ENCODE peak calls at places on chromosome 16, in nine cellular contexts. K is CD4-positive, alpha-beta memory T cell; X is right lobe of liver; L is A673; A is heart right ventricle; E is sigmoid colon; T is ascending aorta; S is fibroblast of lung; M is tibial nerve. W is an unnamed sample.

GRCh38 chr16:610513-611381 is 20.0 kb upstream of the WFIKKN1 start:
- DNase-seq in K (peak; percentile 51), X (peak; percentile 62), L (no peak), A (no peak), E (peak; percentile 72), T (no peak), S (peak; percentile 18), M (peak; percentile 36), W (no peak)

GRCh38 chr16:27363797-27364196 is 38.2 kb upstream of the IL21R start:
- DNase-seq in K (no peak), X (peak; percentile 90), L (peak; percentile 23), A (no peak), E (peak; percentile 76), T (no peak), S (no peak), M (no peak), W (no peak)

GRCh38 chr16:22969567-22969966 is 155.6 kb downstream of the HS3ST2 start:
- DNase-seq in K (no peak), X (no peak), L (no peak), A (no peak), E (no peak), T (no peak), S (no peak), M (no peak), W (no peak)

GRCh38 chr16:53372942-53373871 is 61.1 kb upstream of the RBL2 start:
- DNase-seq in K (peak; percentile 82), X (peak; percentile 54), L (no peak), A (peak; percentile 7), E (no peak), T (no peak), S (no peak), M (no peak), W (no peak)

GRCh38 chr16:80114699-80115098 is 426.1 kb upstream of the DYNLRB2 start:
- DNase-seq in K (no peak), X (no peak), L (no peak), A (no peak), E (no peak), T (no peak), S (peak; percentile 47), M (no peak), W (no peak)

GRCh38 chr16:58379736-58380135 is 12.5 kb upstream of the GINS3 start:
- DNase-seq in K (no peak), X (no peak), L (no peak), A (no peak), E (no peak), T (no peak), S (no peak), M (no peak), W (no peak)

GRCh38 chr16:54342966-54343365 is 56.4 kb upstream of the IRX3 start:
- DNase-seq in K (no peak), X (no peak), L (no peak), A (no peak), E (peak; percentile 22), T (no peak), S (peak; percentile 44), M (no peak), W (no peak)

GRCh38 chr16:6684076-6684673 is 648.5 kb upstream of the RBFOX1 start:
- DNase-seq in K (no peak), X (no peak), L (peak; percentile 30), A (no peak), E (no peak), T (no peak), S (no peak), M (no peak), W (peak; percentile 5)

GRCh38 chr16:84299734-84300440 is 5.2 kb downstream of the WFDC1 start:
- DNase-seq in K (no peak), X (no peak), L (no peak), A (no peak), E (peak; percentile 77), T (no peak), S (no peak), M (no peak), W (no peak)

GRCh38 chr16:16101585-16101984 is 121.7 kb downstream of the ABCC6 start:
- DNase-seq in K (no peak), X (no peak), L (no peak), A (no peak), E (no peak), T (no peak), S (no peak), M (no peak), W (no peak)

GRCh38 chr16:82641336-82641984 is 14.7 kb downstream of the CDH13 start:
- DNase-seq in K (peak; percentile 45), X (no peak), L (peak; percentile 38), A (no peak), E (no peak), T (no peak), S (peak; percentile 49), M (no peak), W (no peak)

GRCh38 chr16:4408323-4408690 is 8.1 kb downstream of the CORO7 start:
- DNase-seq in K (no peak), X (no peak), L (no peak), A (no peak), E (no peak), T (no peak), S (no peak), M (no peak), W (no peak)

GRCh38 chr16:81544261-81544660 is 99.7 kb downstream of the CMIP start:
- DNase-seq in K (no peak), X (peak; percentile 51), L (no peak), A (peak; percentile 33), E (no peak), T (no peak), S (no peak), M (peak; percentile 18), W (no peak)

GRCh38 chr16:35631261-35631945 is 2172.0 kb downstream of the TP53TG3F start:
- DNase-seq in K (no peak), X (no peak), L (no peak), A (peak; percentile 6), E (no peak), T (no peak), S (no peak), M (no peak), W (no peak)

GRCh38 chr16:85386467-85387170 is 226.5 kb upstream of the GSE1 start:
- DNase-seq in K (no peak), X (no peak), L (no peak), A (no peak), E (peak; percentile 50), T (peak; percentile 6), S (no peak), M (no peak), W (no peak)

GRCh38 chr16:56604966-56605365 is 3.4 kb upstream of the MT2A start:
- DNase-seq in K (no peak), X (no peak), L (no peak), A (no peak), E (no peak), T (no peak), S (no peak), M (no peak), W (no peak)
- H3K27ac ChIP-seq in K (no peak overlapping the region), X (no peak overlapping the region), L (no peak overlapping the region), A (no peak overlapping the region), E (no peak overlapping the region), T (no peak overlapping the region), S (peak overlapping the region; percentile 99), M (peak overlapping the region; percentile 97), W (no peak overlapping the region)

GRCh38 chr16:17237350-17237944 is 233.3 kb downstream of the XYLT1 start:
- DNase-seq in K (no peak), X (no peak), L (no peak), A (no peak), E (no peak), T (no peak), S (no peak), M (no peak), W (no peak)

GRCh38 chr16:17244865-17245264 is 225.9 kb downstream of the XYLT1 start:
- DNase-seq in K (no peak), X (no peak), L (no peak), A (no peak), E (no peak), T (no peak), S (no peak), M (no peak), W (no peak)

GRCh38 chr16:17238285-17239028 is 232.3 kb downstream of the XYLT1 start:
- DNase-seq in K (no peak), X (no peak), L (no peak), A (no peak), E (no peak), T (no peak), S (no peak), M (no peak), W (no peak)

GRCh38 chr16:17245727-17246576 is 224.8 kb downstream of the XYLT1 start:
- DNase-seq in K (no peak), X (no peak), L (no peak), A (no peak), E (no peak), T (no peak), S (no peak), M (no peak), W (no peak)

DNA sequence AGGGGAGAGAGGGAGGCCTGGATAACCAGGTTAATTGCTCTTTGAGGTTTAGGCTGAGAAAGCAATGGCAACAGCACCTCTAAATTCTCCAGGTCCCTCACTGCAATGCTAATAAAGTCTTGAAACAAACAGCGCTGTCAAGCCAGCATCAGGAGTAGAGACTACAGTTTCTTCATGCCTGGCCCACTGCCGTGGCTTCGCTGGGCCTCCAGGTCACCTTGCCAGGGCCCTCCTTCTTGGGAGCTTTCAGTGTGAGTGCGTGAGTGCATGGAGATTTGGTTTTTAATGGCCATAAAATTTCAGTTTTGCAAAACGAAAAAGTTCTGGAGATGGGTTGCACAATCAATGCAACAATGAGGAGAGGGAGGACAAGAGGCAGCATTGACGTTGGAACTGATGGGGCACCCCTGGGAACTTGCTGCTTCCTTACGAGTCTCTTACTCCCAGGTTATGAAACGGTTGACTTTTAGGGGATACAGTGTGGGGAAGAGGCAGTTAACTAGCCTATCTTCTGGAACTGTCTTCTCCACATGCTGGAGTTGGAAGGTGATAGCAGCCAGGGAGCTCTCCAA is 229.4 kb downstream of the XYLT1 start:
- DNase-seq in K (no peak), X (no peak), L (no peak), A (no peak), E (peak; percentile 81), T (no peak), S (no peak), M (peak; percentile 40), W (no peak)
- H3K4me1 ChIP-seq in K (peaks cover 13% of the 10 kb centered on the region), X (no peaks in the 10 kb centered on the region), L (no peaks in the 10 kb centered on the region), A (no peaks in the 10 kb centered on the region), E (no peaks in the 10 kb centered on the region), T (no peaks in the 10 kb centered on the region), S (no peaks in the 10 kb centered on the region), M (no peaks in the 10 kb centered on the region), W (no peaks in the 10 kb centered on the region)

GRCh38 chr16:73067671-73068545 is 20.0 kb upstream of the ZFHX3 start:
- DNase-seq in K (no peak), X (no peak), L (no peak), A (no peak), E (peak; percentile 58), T (no peak), S (no peak), M (no peak), W (no peak)
- H3K4me3 ChIP-seq in K (no peak overlapping the region), X (no peak overlapping the region), L (no peak overlapping the region), A (no peak overlapping the region), E (no peak overlapping the region), T (no peak overlapping the region), S (no peak overlapping the region), M (no peak overlapping the region), W (no peak overlapping the region)

GRCh38 chr16:67260426-67261063 is 11.8 kb downstream of the SLC9A5 start:
- DNase-seq in K (no peak), X (no peak), L (no peak), A (no peak), E (peak; percentile 55), T (no peak), S (peak; percentile 56), M (no peak), W (no peak)
- H3K27ac ChIP-seq in K (no peak overlapping the region), X (no peak overlapping the region), L (no peak overlapping the region), A (no peak overlapping the region), E (no peak overlapping the region), T (no peak overlapping the region), S (no peak overlapping the region), M (no peak overlapping the region), W (no peak overlapping the region)

GRCh38 chr16:50332599-50332998 is 36.2 kb downstream of the BRD7 start:
- DNase-seq in K (no peak), X (no peak), L (no peak), A (no peak), E (no peak), T (no peak), S (no peak), M (no peak), W (no peak)
- H3K4me1 ChIP-seq in K (peaks cover 23% of the 10 kb centered on the region), X (no peaks in the 10 kb centered on the region), L (no peaks in the 10 kb centered on the region), A (peaks cover under 1% of the 10 kb centered on the region), E (no peaks in the 10 kb centered on the region), T (peaks cover 30% of the 10 kb centered on the region), S (peaks cover 2% of the 10 kb centered on the region), M (no peaks in the 10 kb centered on the region), W (peaks cover 1% of the 10 kb centered on the region)

W was measured in iPS DF 6.9.